ENCODE peak calls at places on chromosomes 13 and 19, in eight cellular contexts. O, C, B, U, R, L, S and Q are unnamed samples.

GRCh38 chr19:19064811-19065745 is 1.3 kb downstream of the SLC25A42 start:
- DNase-seq in O (no peak), C (peak; percentile 28), B (no peak), U (no peak), R (no peak), L (peak; percentile 28), S (peak; percentile 11), Q (peak; percentile 34)

GRCh38 chr19:51469629-51470028 is 8.7 kb upstream of the CEACAM18 start:
- DNase-seq in O (peak; percentile 2), C (no peak), B (no peak), U (no peak), R (no peak), L (no peak), S (no peak), Q (no peak)

GRCh38 chr19:16461630-16462051 is 10.1 kb downstream of the EPS15L1 start:
- DNase-seq in O (no peak), C (no peak), B (no peak), U (no peak), R (no peak), L (no peak), S (no peak), Q (no peak)

GRCh38 chr13:41492432-41493267 is 35.3 kb downstream of the RGCC start:
- DNase-seq in O (no peak), C (peak; percentile 17), B (no peak), U (no peak), R (no peak), L (no peak), S (no peak), Q (no peak)

GRCh38 chr19:55156202-55157063 is 1.1 kb downstream of the TNNI3 start:
- DNase-seq in O (peak; percentile 65), C (no peak), B (peak; percentile 83), U (peak; percentile 97), R (peak; percentile 81), L (peak; percentile 87), S (no peak), Q (no peak)

GRCh38 chr19:1449467-1450442 is at the start of gene APC2:
- DNase-seq in O (no peak), C (no peak), B (peak; percentile 49), U (peak; percentile 95), R (no peak), L (peak; percentile 57), S (no peak), Q (peak; percentile 81)

GRCh38 chr19:46299004-46299509 is 2.2 kb downstream of the HIF3A start:
- DNase-seq in O (peak; percentile 99), C (peak; percentile 95), B (peak; percentile 98), U (no peak), R (peak; percentile 99), L (peak; percentile 94), S (no peak), Q (peak; percentile 98)

GRCh38 chr13:44396963-44397580 is 23.4 kb downstream of the SERP2 start:
- DNase-seq in O (no peak), C (no peak), B (peak; percentile 70), U (peak; percentile 88), R (peak; percentile 78), L (peak; percentile 89), S (no peak), Q (peak; percentile 5)

GRCh38 chr13:46211521-46212351 is at the start of gene LRRC63:
- DNase-seq in O (peak; percentile 87), C (peak; percentile 43), B (peak; percentile 89), U (peak; percentile 87), R (peak; percentile 92), L (peak; percentile 87), S (peak; percentile 74), Q (peak; percentile 69)

GRCh38 chr19:10655457-10656312 is 1.5 kb downstream of the ILF3 start:
- DNase-seq in O (no peak), C (peak; percentile 46), B (peak; percentile 45), U (peak; percentile 52), R (no peak), L (peak; percentile 28), S (no peak), Q (peak; percentile 62)

GRCh38 chr13:39415403-39415802 is 187.6 kb downstream of the LHFPL6 start:
- DNase-seq in O (no peak), C (peak; percentile 78), B (no peak), U (peak; percentile 54), R (no peak), L (peak; percentile 57), S (no peak), Q (peak; percentile 30)

GRCh38 chr13:111412251-111412650 is 91.8 kb downstream of the TEX29 start:
- DNase-seq in O (no peak), C (no peak), B (no peak), U (no peak), R (peak; percentile 15), L (no peak), S (no peak), Q (no peak)

GRCh38 chr13:23288564-23288963 is 107.8 kb downstream of the SGCG start:
- DNase-seq in O (no peak), C (no peak), B (no peak), U (no peak), R (no peak), L (no peak), S (no peak), Q (no peak)

GRCh38 chr19:6352381-6353165 is 8.8 kb upstream of the CLPP start:
- DNase-seq in O (no peak), C (no peak), B (no peak), U (no peak), R (peak; percentile 16), L (no peak), S (no peak), Q (no peak)

GRCh38 chr19:1057185-1057857 is 9.6 kb upstream of the ARHGAP45 start:
- DNase-seq in O (no peak), C (peak; percentile 29), B (no peak), U (peak; percentile 75), R (no peak), L (peak; percentile 77), S (no peak), Q (peak; percentile 78)

GRCh38 chr19:8307400-8307964 is 676 bp downstream of the CD320 start:
- DNase-seq in O (peak; percentile 25), C (no peak), B (no peak), U (peak; percentile 49), R (peak; percentile 56), L (no peak), S (no peak), Q (no peak)

GRCh38 chr13:79485014-79485441 is 4.1 kb downstream of the NDFIP2 start:
- DNase-seq in O (peak; percentile 59), C (no peak), B (peak; percentile 80), U (no peak), R (no peak), L (no peak), S (no peak), Q (peak; percentile 91)
- H3K4me1 ChIP-seq in O (peaks cover 15% of the 10 kb centered on the region), C (peaks cover 9% of the 10 kb centered on the region), B (peaks cover 35% of the 10 kb centered on the region), U (peaks cover 4% of the 10 kb centered on the region), R (peaks cover 2% of the 10 kb centered on the region), L (peaks cover 10% of the 10 kb centered on the region), S (peaks cover 24% of the 10 kb centered on the region), Q (peaks cover 47% of the 10 kb centered on the region)

GRCh38 chr19:50356691-50357177 is 8.7 kb downstream of the NAPSA start:
- DNase-seq in O (no peak), C (no peak), B (no peak), U (no peak), R (no peak), L (no peak), S (no peak), Q (no peak)
- H3K36me3 ChIP-seq in O (no peaks in the 10 kb centered on the region), C (no peaks in the 10 kb centered on the region), B (no peaks in the 10 kb centered on the region), U (no peaks in the 10 kb centered on the region), R (no peaks in the 10 kb centered on the region), L (no peaks in the 10 kb centered on the region), S (no peaks in the 10 kb centered on the region), Q (no peaks in the 10 kb centered on the region)

DNA sequence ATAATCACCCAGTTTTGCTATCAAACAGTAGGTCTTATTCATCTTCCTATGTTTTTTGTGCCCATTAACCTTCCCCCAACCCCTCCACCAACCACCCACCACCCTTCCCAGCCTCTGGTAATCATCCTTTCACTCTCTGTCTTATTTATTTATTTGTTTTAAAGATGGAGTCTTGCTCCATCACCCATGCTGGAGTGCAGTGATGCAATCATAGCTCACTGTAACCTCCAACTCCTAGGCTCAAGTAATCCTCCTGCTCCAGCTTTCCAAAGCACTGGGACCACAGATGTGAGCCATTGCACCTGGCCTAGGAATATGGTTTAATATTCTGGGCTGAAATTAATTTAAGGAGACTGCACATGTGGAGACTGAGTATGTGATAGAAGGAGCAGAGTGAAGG is 527.0 kb downstream of the GPC6 start:
- DNase-seq in O (no peak), C (no peak), B (no peak), U (no peak), R (no peak), L (no peak), S (no peak), Q (no peak)
- H3K9me3 ChIP-seq in O (no peaks in the 10 kb centered on the region), C (no peaks in the 10 kb centered on the region), B (no peaks in the 10 kb centered on the region), U (no peaks in the 10 kb centered on the region), R (no peaks in the 10 kb centered on the region), L (no peaks in the 10 kb centered on the region), S (no peaks in the 10 kb centered on the region), Q (no peaks in the 10 kb centered on the region)

GRCh38 chr19:42466521-42467436 is 24.0 kb upstream of the CXCL17 start:
- DNase-seq in O (no peak), C (no peak), B (no peak), U (no peak), R (no peak), L (no peak), S (no peak), Q (peak; percentile 50)

GRCh38 chr19:42468273-42468796 is 25.6 kb upstream of the CXCL17 start:
- DNase-seq in O (no peak), C (no peak), B (peak; percentile 62), U (no peak), R (no peak), L (no peak), S (no peak), Q (peak; percentile 82)

GRCh38 chr19:42471554-42472249 is 29.0 kb upstream of the CXCL17 start:
- DNase-seq in O (peak; percentile 46), C (no peak), B (no peak), U (no peak), R (no peak), L (no peak), S (no peak), Q (peak; percentile 41)

GRCh38 chr19:42467437-42467760 is 24.7 kb upstream of the CXCL17 start:
- DNase-seq in O (no peak), C (no peak), B (no peak), U (no peak), R (no peak), L (no peak), S (no peak), Q (no peak)

DNA sequence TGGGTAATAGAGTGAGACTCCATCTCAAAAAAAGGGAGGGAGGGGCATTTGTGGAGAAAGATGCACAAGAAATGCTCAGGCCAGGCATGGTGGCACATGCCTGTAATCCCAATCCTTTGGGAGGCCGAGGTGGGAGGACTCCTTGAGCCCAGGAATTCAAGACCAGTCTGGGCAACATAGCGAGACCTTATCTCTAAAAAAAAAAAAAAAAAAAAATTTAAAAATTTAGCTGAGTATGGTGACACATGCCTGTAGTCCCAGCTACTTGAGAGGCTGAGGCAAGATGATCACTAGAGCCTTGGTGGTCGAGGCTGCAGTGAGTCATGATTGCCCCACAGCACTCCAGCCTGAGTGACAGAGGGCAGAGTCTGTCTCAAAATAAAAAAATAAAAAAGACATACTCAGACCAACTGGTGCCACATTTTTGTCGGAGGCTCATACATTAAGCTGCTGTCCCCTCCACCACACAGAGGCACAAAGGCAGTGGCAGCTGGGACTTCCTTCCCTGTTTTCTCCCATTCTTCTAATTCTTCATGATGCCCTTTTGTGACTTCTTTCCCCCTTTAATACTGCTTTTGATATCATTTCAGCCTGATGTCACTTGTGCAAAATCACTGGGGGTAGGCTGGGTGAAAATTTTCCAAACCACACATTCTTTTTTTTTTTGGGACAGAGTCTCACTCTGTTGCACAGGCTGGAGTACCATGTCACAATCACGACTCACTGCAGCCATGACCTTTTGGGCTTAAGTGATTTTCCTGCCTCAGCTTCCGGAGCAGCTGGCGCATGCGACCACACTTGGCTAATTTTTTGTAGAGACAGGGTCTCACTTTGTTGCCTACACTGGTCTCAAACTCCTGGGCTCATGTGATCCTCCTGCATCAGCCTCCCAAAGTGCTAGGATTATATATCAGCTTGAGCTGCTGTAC is 26.8 kb upstream of the CXCL17 start:
- DNase-seq in O (no peak), C (no peak), B (no peak), U (no peak), R (no peak), L (no peak), S (no peak), Q (peak; percentile 36)
- H3K4me1 ChIP-seq in O (no peaks in the 10 kb centered on the region), C (no peaks in the 10 kb centered on the region), B (peaks cover 17% of the 10 kb centered on the region), U (peaks cover 21% of the 10 kb centered on the region), R (peaks cover 7% of the 10 kb centered on the region), L (no peaks in the 10 kb centered on the region), S (no peaks in the 10 kb centered on the region), Q (peaks cover 49% of the 10 kb centered on the region)